ENCODE peak calls at places on chromosomes 5 and 9, in six cellular contexts. R is hepatic stellate cell; M is type B pancreatic cell; I is lung microvascular endothelial cell; H is globus pallidus; A is stimulated activated CD8-positive, alpha-beta memory T cell treated with anti-CD3 and anti-CD28 coated beads, Interleukin-4, amount 100 ng/mL, for 48 hours. Z is an unnamed sample.

GRCh38 chr5:43410414-43410813 is 1.8 kb downstream of the CCL28 start:
- DNase-seq in R (no peak), M (no peak), I (no peak), H (no peak), A (no peak), Z (no peak)

GRCh38 chr5:95620030-95620869 is at the start of gene GPR150:
- DNase-seq in R (peak), M (peak), I (peak), H (no peak), A (peak), Z (peak)

GRCh38 chr9:127545196-127546124 is 66.6 kb upstream of the STXBP1 start:
- DNase-seq in R (no peak), M (no peak), I (no peak), H (peak), A (no peak), Z (no peak)

GRCh38 chr5:96952946-96953730 is 17.3 kb downstream of the LNPEP start:
- DNase-seq in R (no peak), M (no peak), I (no peak), H (no peak), A (no peak), Z (no peak)

GRCh38 chr9:121607434-121608248 is 43.8 kb upstream of the DAB2IP start:
- DNase-seq in R (peak), M (no peak), I (no peak), H (no peak), A (no peak), Z (no peak)

GRCh38 chr5:176822426-176823075 is 12.2 kb downstream of the UNC5A start:
- DNase-seq in R (no peak), M (no peak), I (no peak), H (no peak), A (no peak), Z (no peak)

GRCh38 chr9:90943341-90943740 is 141.7 kb downstream of the SYK start:
- DNase-seq in R (no peak), M (no peak), I (no peak), H (no peak), A (no peak), Z (no peak)

GRCh38 chr5:157350939-157351338 is 85.0 kb downstream of the CYFIP2 start:
- DNase-seq in R (no peak), M (no peak), I (peak), H (no peak), A (no peak), Z (no peak)

GRCh38 chr5:145960166-145960565 is 23.8 kb downstream of the SH3RF2 start:
- DNase-seq in R (no peak), M (no peak), I (no peak), H (no peak), A (no peak), Z (no peak)

GRCh38 chr5:75310212-75310611 is 26.8 kb upstream of the HMGCR start:
- DNase-seq in R (no peak), M (no peak), I (no peak), H (no peak), A (no peak), Z (no peak)

GRCh38 chr9:15211994-15212501 is 95.0 kb downstream of the TTC39B start:
- DNase-seq in R (no peak), M (no peak), I (no peak), H (no peak), A (no peak), Z (no peak)

GRCh38 chr5:9387879-9388278 is 158.0 kb downstream of the SEMA5A start:
- DNase-seq in R (no peak), M (no peak), I (no peak), H (no peak), A (no peak), Z (no peak)

GRCh38 chr5:84113246-84114118 is 271.2 kb downstream of the EDIL3 start:
- DNase-seq in R (no peak), M (no peak), I (no peak), H (peak), A (no peak), Z (no peak)

GRCh38 chr5:119409235-119409815 is 43.0 kb upstream of the HSD17B4 start:
- DNase-seq in R (no peak), M (no peak), I (peak), H (no peak), A (no peak), Z (no peak)

GRCh38 chr5:172411423-172412111 is 42.8 kb downstream of the SH3PXD2B start:
- DNase-seq in R (no peak), M (no peak), I (no peak), H (peak), A (peak), Z (no peak)

GRCh38 chr5:149938791-149939358 is 5.7 kb downstream of the PDE6A start:
- DNase-seq in R (peak), M (no peak), I (no peak), H (no peak), A (no peak), Z (no peak)